ENCODE peak calls at places on chromosomes 12 and 14, in seven cellular contexts. L is NCI-H2081; I is activated CD4-positive, alpha-beta T cell treated with anti-CD3 and anti-CD28 coated beads, Interleukin-2, amount 50 U/mL, for 4 hours; N is right cardiac atrium; Q is NCI-H345; J is KG1; S is HuH-7. B is an unnamed sample.

GRCh38 chr14:45990252-45990651 is 661.3 kb downstream of the RPL10L start:
- DNase-seq in L (no peak), I (no peak), N (no peak), Q (no peak), J (no peak), S (no peak), B (no peak)

GRCh38 chr12:112443916-112444315 is 25.2 kb downstream of the PTPN11 start:
- DNase-seq in L (no peak), I (no peak), N (no peak), Q (no peak), J (no peak), S (no peak), B (no peak)

GRCh38 chr12:94710933-94711332 is 60.6 kb upstream of the TMCC3 start:
- DNase-seq in L (no peak), I (peak), N (peak), Q (peak), J (no peak), S (peak), B (no peak)

GRCh38 chr14:80996049-80996901 is 40.9 kb downstream of the TSHR start:
- DNase-seq in L (peak), I (no peak), N (no peak), Q (peak), J (peak), S (peak), B (peak)

GRCh38 chr14:62557416-62557815 is 487.8 kb downstream of the KCNH5 start:
- DNase-seq in L (no peak), I (no peak), N (no peak), Q (no peak), J (no peak), S (no peak), B (no peak)

GRCh38 chr14:90846511-90846910 is 30.3 kb upstream of the TTC7B start:
- DNase-seq in L (no peak), I (no peak), N (no peak), Q (no peak), J (no peak), S (no peak), B (no peak)

GRCh38 chr12:27998170-27999110 is 25.9 kb upstream of the PTHLH start:
- DNase-seq in L (no peak), I (no peak), N (no peak), Q (no peak), J (no peak), S (no peak), B (no peak)

GRCh38 chr12:22360772-22361171 is 26.3 kb upstream of the ST8SIA1 start:
- DNase-seq in L (no peak), I (no peak), N (no peak), Q (no peak), J (no peak), S (no peak), B (no peak)

GRCh38 chr14:69917287-69917686 is 38.1 kb downstream of the SMOC1 start:
- DNase-seq in L (peak), I (no peak), N (no peak), Q (no peak), J (no peak), S (no peak), B (no peak)

GRCh38 chr12:95077341-95077740 is 3.9 kb upstream of the NR2C1 start:
- DNase-seq in L (no peak), I (no peak), N (no peak), Q (no peak), J (no peak), S (no peak), B (no peak)

GRCh38 chr12:106767954-106768501 is 6.5 kb upstream of the RIC8B start:
- DNase-seq in L (no peak), I (no peak), N (no peak), Q (peak), J (no peak), S (no peak), B (no peak)

GRCh38 chr12:42143401-42144173 is 1.1 kb downstream of the GXYLT1 start:
- DNase-seq in L (no peak), I (no peak), N (no peak), Q (no peak), J (no peak), S (peak), B (no peak)

GRCh38 chr14:92380131-92380530 is 57.2 kb downstream of the SLC24A4 start:
- DNase-seq in L (no peak), I (no peak), N (no peak), Q (no peak), J (no peak), S (no peak), B (no peak)

GRCh38 chr14:70045715-70046535 is 142.8 kb downstream of the SLC8A3 start:
- DNase-seq in L (peak), I (no peak), N (peak), Q (peak), J (no peak), S (peak), B (no peak)

B was measured in GF-D8.